ENCODE peak calls at places on chromosomes 11 and 22, in eight cellular contexts. C is cardiac fibroblast; Y is CD14-positive monocyte; U is iris pigment epithelial cell; E is stimulated activated CD4-positive, alpha-beta T cell treated with anti-CD3 and anti-CD28 coated beads, Interleukin-2, amount 100 ng/mL, for 4 hours; Z is activated T-helper 9 cell treated with anti-CD3 and anti-CD28 coated beads, Interleukin-2, amount 50 U/mL, for 16 hours; F is heart right ventricle; V is upper lobe of right lung. K is an unnamed sample.

GRCh38 chr22:21047730-21048129 is 2.0 kb downstream of the LRRC74B start:
- DNase-seq in E (no peak), U (no peak), Y (no peak), F (no peak), Z (no peak), C (no peak), V (no peak), K (no peak)

GRCh38 chr11:11215944-11216343 is 137.1 kb downstream of the CSNK2A3 start:
- DNase-seq in Z (no peak), C (no peak), Y (no peak), V (no peak), F (no peak), E (no peak), U (no peak), K (no peak)

GRCh38 chr11:88508808-88509581 is 171.5 kb upstream of the CTSC start:
- DNase-seq in V (peak; percentile 73), C (peak; percentile 24), F (peak; percentile 32), E (no peak), Y (no peak), Z (no peak), U (peak; percentile 18), K (peak; percentile 47)

GRCh38 chr11:102761646-102762238 is 18.7 kb downstream of the MMP10 start:
- DNase-seq in E (no peak), F (no peak), U (peak; percentile 22), V (no peak), Z (no peak), Y (no peak), C (peak; percentile 32), K (no peak)

GRCh38 chr11:110337570-110338193 is 41.3 kb upstream of the RDX start:
- DNase-seq in Z (peak; percentile 28), E (no peak), V (no peak), Y (no peak), U (peak; percentile 46), C (peak; percentile 22), F (no peak), K (no peak)

GRCh38 chr11:14500181-14500651 is 605 bp upstream of the COPB1 start:
- DNase-seq in V (no peak), C (peak; percentile 72), Z (no peak), U (peak; percentile 82), Y (no peak), E (peak; percentile 32), F (peak; percentile 30), K (peak; percentile 14)

GRCh38 chr11:32312206-32312817 is 123.0 kb downstream of the WT1 start:
- DNase-seq in C (peak; percentile 75), F (no peak), Y (no peak), U (peak; percentile 36), V (no peak), Z (no peak), E (no peak), K (no peak)

GRCh38 chr11:7254731-7255291 is 3.1 kb downstream of the SYT9 start:
- DNase-seq in F (no peak), Y (no peak), V (no peak), E (no peak), C (no peak), U (no peak), Z (no peak), K (no peak)

GRCh38 chr11:115706735-115707134 is 202.5 kb upstream of the CADM1 start:
- DNase-seq in Y (peak; percentile 65), E (no peak), C (no peak), F (no peak), Z (no peak), U (no peak), V (no peak), K (no peak)

GRCh38 chr11:119087747-119088241 is 3.1 kb downstream of the HMBS start:
- DNase-seq in E (no peak), V (no peak), Z (no peak), F (no peak), U (no peak), C (no peak), Y (no peak), K (no peak)